ENCODE peak calls at places on chromosomes 13 and 19, in four cellular contexts. One of them, this sample, is unnamed.

GRCh38 chr13:100532090-100532766 is 56.4 kb downstream of the GGACT start:
- DNase-seq in progenitor cell of endocrine pancreas: no peak
- DNase-seq in tibial nerve: no peak
- DNase-seq in CD8-positive, alpha-beta T cell: no peak
- DNase-seq in this sample: no peak

GRCh38 chr13:50942630-50943311 is 33.2 kb downstream of the RNASEH2B start:
- DNase-seq in progenitor cell of endocrine pancreas: no peak
- DNase-seq in tibial nerve: no peak
- DNase-seq in CD8-positive, alpha-beta T cell: no peak
- DNase-seq in this sample: no peak

GRCh38 chr13:112740502-112741131 is 50.8 kb downstream of the ATP11A start:
- DNase-seq in progenitor cell of endocrine pancreas: no peak
- DNase-seq in tibial nerve: peak
- DNase-seq in CD8-positive, alpha-beta T cell: no peak
- DNase-seq in this sample: peak

GRCh38 chr13:112859817-112860190 is 109.2 kb upstream of the MCF2L start:
- DNase-seq in progenitor cell of endocrine pancreas: no peak
- DNase-seq in tibial nerve: peak
- DNase-seq in CD8-positive, alpha-beta T cell: no peak
- DNase-seq in this sample: no peak

GRCh38 chr19:51637362-51637978 is 7.3 kb upstream of the SIGLEC5 start:
- DNase-seq in progenitor cell of endocrine pancreas: no peak
- DNase-seq in tibial nerve: no peak
- DNase-seq in CD8-positive, alpha-beta T cell: no peak
- DNase-seq in this sample: no peak

GRCh38 chr19:16232127-16232526 is 34.4 kb downstream of the AP1M1 start:
- DNase-seq in progenitor cell of endocrine pancreas: no peak
- DNase-seq in tibial nerve: no peak
- DNase-seq in CD8-positive, alpha-beta T cell: no peak
- DNase-seq in this sample: no peak

GRCh38 chr19:53785196-53785889 is 38.8 kb downstream of the NLRP12 start:
- DNase-seq in progenitor cell of endocrine pancreas: no peak
- DNase-seq in tibial nerve: no peak
- DNase-seq in CD8-positive, alpha-beta T cell: no peak
- DNase-seq in this sample: no peak

GRCh38 chr19:38385804-38386257 is 2.0 kb downstream of the GGN start:
- DNase-seq in progenitor cell of endocrine pancreas: no peak
- DNase-seq in tibial nerve: no peak
- DNase-seq in CD8-positive, alpha-beta T cell: no peak
- DNase-seq in this sample: no peak

GRCh38 chr19:23312515-23312914 is 62.3 kb upstream of the ZNF724 start:
- DNase-seq in progenitor cell of endocrine pancreas: no peak
- DNase-seq in tibial nerve: no peak
- DNase-seq in CD8-positive, alpha-beta T cell: no peak
- DNase-seq in this sample: no peak

GRCh38 chr19:51473009-51473707 is 5.2 kb upstream of the CEACAM18 start:
- DNase-seq in progenitor cell of endocrine pancreas: peak
- DNase-seq in tibial nerve: peak
- DNase-seq in CD8-positive, alpha-beta T cell: peak
- DNase-seq in this sample: peak

GRCh38 chr19:55241143-55241934 is 12.8 kb upstream of the TMEM86B start:
- DNase-seq in progenitor cell of endocrine pancreas: no peak
- DNase-seq in tibial nerve: no peak
- DNase-seq in CD8-positive, alpha-beta T cell: no peak
- DNase-seq in this sample: no peak

GRCh38 chr13:93462151-93462550 is 235.5 kb downstream of the GPC6 start:
- DNase-seq in progenitor cell of endocrine pancreas: no peak
- DNase-seq in tibial nerve: no peak
- DNase-seq in CD8-positive, alpha-beta T cell: no peak
- DNase-seq in this sample: no peak

GRCh38 chr19:30649934-30650614 is 277.9 kb downstream of the ZNF536 start:
- DNase-seq in progenitor cell of endocrine pancreas: no peak
- DNase-seq in tibial nerve: peak
- DNase-seq in CD8-positive, alpha-beta T cell: no peak
- DNase-seq in this sample: peak

GRCh38 chr13:48653074-48654054 is at the start of gene CYSLTR2:
- DNase-seq in progenitor cell of endocrine pancreas: no peak
- DNase-seq in tibial nerve: no peak
- DNase-seq in CD8-positive, alpha-beta T cell: no peak
- DNase-seq in this sample: no peak

GRCh38 chr19:42343344-42344110 is 18.1 kb downstream of the MEGF8 start:
- DNase-seq in progenitor cell of endocrine pancreas: no peak
- DNase-seq in tibial nerve: no peak
- DNase-seq in CD8-positive, alpha-beta T cell: no peak
- DNase-seq in this sample: no peak

DNA sequence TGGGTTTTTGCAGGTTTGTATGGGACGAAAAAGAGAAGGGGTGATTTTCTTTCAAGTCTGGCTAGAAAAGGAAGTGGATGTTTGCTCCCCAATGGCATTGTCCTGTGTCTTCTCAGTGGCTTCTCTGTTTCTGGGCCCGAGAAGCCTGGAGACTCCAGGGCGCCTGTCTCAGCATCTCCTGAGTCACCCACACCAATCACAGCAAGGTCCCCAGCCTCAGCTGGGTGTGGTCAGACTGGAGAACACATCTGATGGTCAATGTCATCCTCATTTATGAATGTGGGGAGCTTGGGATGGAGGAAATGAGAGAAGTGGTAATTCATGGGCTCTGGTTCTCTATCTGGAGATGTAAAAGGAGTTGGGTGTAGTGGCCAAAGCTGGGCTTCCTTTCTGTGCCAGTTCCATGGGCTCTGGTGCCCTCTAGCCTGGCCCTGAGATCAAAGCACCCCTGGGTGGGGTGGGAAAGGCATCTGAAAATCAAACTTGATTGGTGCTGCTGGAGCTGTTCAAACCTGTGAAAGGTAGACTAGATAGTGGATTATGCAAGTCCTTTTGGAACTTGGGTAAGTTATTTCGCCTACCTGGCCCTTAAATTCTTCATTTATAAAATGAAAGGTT is 13.4 kb downstream of the RASL11A start:
- DNase-seq in progenitor cell of endocrine pancreas: no peak
- DNase-seq in tibial nerve: no peak
- DNase-seq in CD8-positive, alpha-beta T cell: no peak
- DNase-seq in this sample: no peak
- TF ChIP-seq CTCF in progenitor cell of endocrine pancreas: no peak
- TF ChIP-seq CTCF in tibial nerve: no peak
- TF ChIP-seq CTCF in CD8-positive, alpha-beta T cell: no peak
- TF ChIP-seq CTCF in this sample: peak

DNA sequence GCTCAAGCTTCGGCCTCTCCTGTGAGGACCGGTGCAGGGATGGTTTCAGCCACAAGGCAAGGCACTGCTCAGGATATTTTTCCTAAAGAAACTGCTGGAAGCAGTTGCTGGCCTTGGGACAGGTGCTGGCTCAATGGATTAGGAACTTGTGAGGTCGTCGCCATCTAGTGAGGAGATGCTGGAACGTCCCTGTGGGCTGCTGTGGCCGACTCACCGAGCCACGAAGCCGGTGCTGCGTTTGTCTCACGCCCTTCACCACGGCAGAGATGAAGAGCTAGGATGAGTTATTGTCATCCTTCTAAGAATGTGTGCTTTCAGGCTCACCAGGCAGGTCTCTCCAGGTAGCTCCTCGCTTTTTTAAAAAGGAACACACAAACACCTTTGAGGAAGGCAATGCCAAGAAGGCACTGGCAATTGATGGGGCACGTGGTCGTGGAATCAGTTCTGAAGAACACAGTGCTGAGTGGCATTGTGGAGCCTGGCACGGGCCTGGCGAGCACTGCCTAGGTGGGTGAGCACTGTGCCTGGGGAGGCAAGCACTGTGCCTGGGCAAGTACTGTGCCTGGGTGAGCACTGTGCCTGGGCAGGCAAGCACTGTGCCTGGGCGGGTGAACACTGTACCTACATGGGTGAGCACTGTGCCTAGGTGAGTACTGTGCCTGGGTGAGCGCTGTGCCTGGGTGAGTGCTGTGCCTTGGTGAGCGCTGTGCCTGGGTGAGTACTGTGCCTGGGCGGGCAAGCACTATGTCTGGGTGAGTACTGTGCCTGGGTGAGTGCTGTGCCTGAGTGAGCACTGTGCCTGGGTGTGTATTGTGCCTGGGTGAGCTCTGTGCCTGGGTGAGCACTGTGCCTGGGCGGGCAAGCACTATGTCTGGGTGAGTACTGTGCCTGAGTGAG is 140.4 kb downstream of the TEX29 start:
- DNase-seq in progenitor cell of endocrine pancreas: no peak
- DNase-seq in tibial nerve: peak
- DNase-seq in CD8-positive, alpha-beta T cell: no peak
- DNase-seq in this sample: peak
- TF ChIP-seq CTCF in progenitor cell of endocrine pancreas: peak
- TF ChIP-seq CTCF in tibial nerve: peak
- TF ChIP-seq CTCF in CD8-positive, alpha-beta T cell: no peak
- TF ChIP-seq CTCF in this sample: peak

DNA sequence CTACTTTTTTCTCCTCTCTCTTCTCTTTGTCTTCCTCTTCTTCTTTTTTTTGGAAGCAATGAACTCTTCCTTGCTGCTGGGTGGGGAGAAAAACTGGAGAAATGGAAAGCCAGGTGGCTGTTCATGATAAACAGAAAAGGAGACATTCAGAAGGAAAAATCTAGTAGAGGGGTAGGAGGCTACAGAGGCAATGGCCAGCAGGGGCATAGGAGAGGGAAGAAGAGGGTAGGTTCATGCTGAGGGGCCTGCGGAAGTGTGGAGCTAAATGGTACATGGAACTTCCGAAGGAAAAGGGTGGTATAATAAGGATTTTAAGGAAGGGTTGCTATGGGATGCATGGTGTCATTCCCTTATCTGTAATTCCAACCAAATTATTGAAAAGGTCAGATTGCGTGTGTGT is 17.5 kb upstream of the HS6ST3 start:
- DNase-seq in progenitor cell of endocrine pancreas: no peak
- DNase-seq in tibial nerve: no peak
- DNase-seq in CD8-positive, alpha-beta T cell: no peak
- DNase-seq in this sample: no peak
- TF ChIP-seq CTCF in progenitor cell of endocrine pancreas: peak
- TF ChIP-seq CTCF in tibial nerve: no peak
- TF ChIP-seq CTCF in CD8-positive, alpha-beta T cell: no peak
- TF ChIP-seq CTCF in this sample: no peak

GRCh38 chr13:45718992-45719391 is 16.9 kb downstream of the CBY2 start:
- DNase-seq in progenitor cell of endocrine pancreas: no peak
- DNase-seq in tibial nerve: no peak
- DNase-seq in CD8-positive, alpha-beta T cell: no peak
- DNase-seq in this sample: no peak

GRCh38 chr13:45721203-45721731 is 19.1 kb downstream of the CBY2 start:
- DNase-seq in progenitor cell of endocrine pancreas: no peak
- DNase-seq in tibial nerve: no peak
- DNase-seq in CD8-positive, alpha-beta T cell: no peak
- DNase-seq in this sample: no peak

GRCh38 chr13:45717324-45717723 is 15.2 kb downstream of the CBY2 start:
- DNase-seq in progenitor cell of endocrine pancreas: no peak
- DNase-seq in tibial nerve: no peak
- DNase-seq in CD8-positive, alpha-beta T cell: no peak
- DNase-seq in this sample: no peak

GRCh38 chr13:45715351-45715750 is 13.2 kb downstream of the CBY2 start:
- DNase-seq in progenitor cell of endocrine pancreas: no peak
- DNase-seq in tibial nerve: no peak
- DNase-seq in CD8-positive, alpha-beta T cell: no peak
- DNase-seq in this sample: no peak

DNA sequence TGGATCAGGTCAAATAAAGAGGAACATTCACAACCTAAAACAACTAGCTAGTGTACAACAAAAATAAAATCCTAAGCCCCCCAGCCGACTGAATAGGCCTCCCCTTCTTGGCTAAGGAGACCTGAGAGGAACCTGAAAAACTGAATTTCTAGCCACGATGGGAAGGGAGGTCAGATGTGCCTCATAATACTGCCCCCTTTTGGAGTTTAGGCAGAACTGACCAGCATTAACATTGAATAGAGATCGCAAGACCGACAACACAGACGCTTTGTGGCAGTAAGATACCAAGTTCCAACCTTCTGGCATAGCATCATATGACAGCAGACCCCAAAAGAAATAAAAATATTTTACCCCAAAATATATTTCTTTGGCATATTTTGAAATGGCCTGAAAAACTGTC is 15.9 kb downstream of the CBY2 start:
- DNase-seq in progenitor cell of endocrine pancreas: no peak
- DNase-seq in tibial nerve: no peak
- DNase-seq in CD8-positive, alpha-beta T cell: no peak
- DNase-seq in this sample: no peak
- TF ChIP-seq CTCF in progenitor cell of endocrine pancreas: peak
- TF ChIP-seq CTCF in tibial nerve: no peak
- TF ChIP-seq CTCF in CD8-positive, alpha-beta T cell: peak
- TF ChIP-seq CTCF in this sample: peak

DNA sequence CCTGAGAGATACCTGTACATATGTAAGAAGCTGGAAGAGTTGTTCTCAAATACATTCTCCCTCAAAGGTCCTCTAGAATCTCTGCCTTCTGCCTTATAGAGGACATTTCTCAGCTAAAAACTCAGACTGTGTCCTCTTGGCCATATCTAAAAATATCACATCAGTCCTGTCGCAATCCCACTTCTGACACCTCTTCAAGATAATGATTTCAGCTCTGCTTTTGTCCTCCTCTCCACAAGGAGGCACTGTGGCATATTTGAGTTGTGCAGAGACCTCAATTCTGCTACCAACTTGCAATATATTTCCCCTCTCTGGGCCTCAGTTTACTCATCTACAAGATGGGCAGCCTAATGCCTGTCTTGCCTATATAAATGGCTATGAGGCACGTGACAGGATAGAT is 16.6 kb downstream of the ADAMTS10 start:
- DNase-seq in progenitor cell of endocrine pancreas: no peak
- DNase-seq in tibial nerve: no peak
- DNase-seq in CD8-positive, alpha-beta T cell: no peak
- DNase-seq in this sample: no peak
- TF ChIP-seq CTCF in progenitor cell of endocrine pancreas: peak
- TF ChIP-seq CTCF in tibial nerve: no peak
- TF ChIP-seq CTCF in CD8-positive, alpha-beta T cell: no peak
- TF ChIP-seq CTCF in this sample: peak

GRCh38 chr13:32390484-32390883 is 37.4 kb downstream of the N4BP2L1 start:
- DNase-seq in progenitor cell of endocrine pancreas: no peak
- DNase-seq in tibial nerve: no peak
- DNase-seq in CD8-positive, alpha-beta T cell: no peak
- DNase-seq in this sample: no peak
- TF ChIP-seq CTCF in progenitor cell of endocrine pancreas: no peak
- TF ChIP-seq CTCF in tibial nerve: no peak
- TF ChIP-seq CTCF in CD8-positive, alpha-beta T cell: no peak
- TF ChIP-seq CTCF in this sample: no peak

DNA sequence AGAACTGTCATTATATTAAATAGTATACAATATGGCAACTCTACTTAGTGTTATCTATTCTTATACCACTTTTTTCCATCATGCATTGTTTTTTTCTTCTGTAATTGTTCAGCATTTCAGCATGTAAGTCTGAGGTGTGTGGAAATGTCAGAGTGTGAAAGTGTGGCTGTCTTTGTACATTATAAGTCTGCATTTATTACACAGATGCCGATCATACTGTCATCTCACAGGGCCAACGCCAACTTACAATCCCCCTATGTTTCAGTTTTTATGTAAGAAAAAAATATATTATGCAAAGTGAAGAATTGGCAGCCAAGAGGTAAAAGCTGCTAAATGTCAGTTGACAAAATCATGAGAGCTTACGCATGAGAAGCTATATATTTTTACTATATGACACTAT is 42.9 kb upstream of the PCDH17 start:
- DNase-seq in progenitor cell of endocrine pancreas: no peak
- DNase-seq in tibial nerve: no peak
- DNase-seq in CD8-positive, alpha-beta T cell: no peak
- DNase-seq in this sample: no peak
- TF ChIP-seq CTCF in progenitor cell of endocrine pancreas: no peak
- TF ChIP-seq CTCF in tibial nerve: no peak
- TF ChIP-seq CTCF in CD8-positive, alpha-beta T cell: no peak
- TF ChIP-seq CTCF in this sample: no peak